ENCODE peak calls at places on chromosomes 1 and 21, in eight cellular contexts. H is adipocyte; C is HTR-8/SVneo; Q is stimulated activated effector memory CD8-positive, alpha-beta T cell treated with anti-CD3 and anti-CD28 coated beads, Interleukin-12 subunit alpha, Interleukin-12 subunit beta, amount 100 ng/mL, for 72 hours; W is AML-193; Y is GM03348; O is pulmonary artery endothelial cell; S is activated T-helper 1 cell treated with Interleukin-2 at 50 U/mL for 16 hours. L is an unnamed sample.

GRCh38 chr1:179586107-179586823 is 5.4 kb upstream of the TDRD5 start:
- DNase-seq in S (no peak), Q (no peak), C (no peak), Y (peak), W (no peak), H (peak), O (no peak), L (peak)

GRCh38 chr1:24205701-24206464 is 18.8 kb upstream of the IFNLR1 start:
- DNase-seq in O (no peak), Q (no peak), C (no peak), Y (no peak), H (no peak), S (no peak), W (no peak), L (no peak)

GRCh38 chr1:235649722-235650163 is at the start of gene GNG4:
- DNase-seq in S (no peak), Q (no peak), H (peak), Y (no peak), W (no peak), C (peak), O (no peak), L (no peak)

GRCh38 chr1:33334081-33334552 is 13.2 kb upstream of the A3GALT2 start:
- DNase-seq in O (no peak), Q (no peak), Y (peak), H (no peak), W (no peak), C (no peak), S (no peak), L (no peak)

GRCh38 chr1:42186172-42186571 is 21.6 kb upstream of the GUCA2A start:
- DNase-seq in H (peak), S (no peak), Q (no peak), Y (peak), C (no peak), O (peak), W (no peak), L (no peak)

GRCh38 chr1:21341022-21341421 is 50.8 kb upstream of the ECE1 start:
- DNase-seq in Q (no peak), W (no peak), S (no peak), H (no peak), Y (no peak), O (no peak), C (no peak), L (no peak)

GRCh38 chr21:31710586-31710985 is 21.3 kb downstream of the SCAF4 start:
- DNase-seq in Y (peak), H (peak), O (no peak), W (no peak), C (no peak), S (no peak), Q (no peak), L (no peak)

GRCh38 chr1:6127587-6128163 is 52.4 kb downstream of the CHD5 start:
- DNase-seq in S (peak), H (peak), Q (peak), C (no peak), O (peak), W (no peak), Y (peak), L (peak)

GRCh38 chr1:154716012-154716411 is 108.0 kb upstream of the ADAR start:
- DNase-seq in O (no peak), H (no peak), Y (peak), C (no peak), W (peak), S (no peak), Q (no peak), L (no peak)

GRCh38 chr1:45101947-45102346 is 89.9 kb downstream of the UROD start:
- DNase-seq in W (no peak), C (no peak), H (no peak), Q (no peak), O (no peak), Y (no peak), S (no peak), L (no peak)

GRCh38 chr1:22359427-22359826 is 92.2 kb upstream of the ZBTB40 start:
- DNase-seq in C (no peak), S (no peak), H (no peak), Y (no peak), Q (no peak), W (no peak), O (no peak), L (no peak)

GRCh38 chr1:7678491-7679158 is 92.5 kb upstream of the VAMP3 start:
- DNase-seq in Q (no peak), H (no peak), C (no peak), W (no peak), O (no peak), S (no peak), Y (no peak), L (no peak)

GRCh38 chr1:38475624-38476005 is 384.0 kb downstream of the RRAGC start:
- DNase-seq in Q (no peak), S (no peak), H (no peak), W (no peak), O (no peak), Y (no peak), C (no peak), L (peak)

GRCh38 chr1:81125672-81126071 is 675.1 kb upstream of the ADGRL2 start:
- DNase-seq in S (no peak), H (peak), C (no peak), O (no peak), Q (no peak), Y (no peak), W (no peak), L (no peak)

GRCh38 chr1:44894591-44894990 is 51.5 kb upstream of the PTCH2 start:
- DNase-seq in W (no peak), Q (no peak), O (peak), S (no peak), C (no peak), Y (peak), H (peak), L (no peak)

GRCh38 chr21:28280611-28281010 is 712.1 kb downstream of the LTN1 start:
- DNase-seq in Q (no peak), H (no peak), C (no peak), W (no peak), S (no peak), O (no peak), Y (no peak), L (no peak)

GRCh38 chr1:1432951-1433803 is 2.3 kb upstream of the VWA1 start:
- DNase-seq in O (no peak), Y (peak), W (no peak), C (no peak), Q (no peak), H (no peak), S (no peak), L (peak)

GRCh38 chr1:89863165-89863835 is 42.5 kb downstream of the LRRC8D start:
- DNase-seq in S (no peak), W (no peak), O (no peak), Y (no peak), C (no peak), H (peak), Q (no peak), L (no peak)

GRCh38 chr21:44024895-44025353 is 12.8 kb downstream of the TRAPPC10 start:
- DNase-seq in W (peak), S (no peak), O (no peak), H (peak), C (no peak), Y (peak), Q (no peak), L (no peak)

GRCh38 chr1:160708821-160709220 is 2.8 kb downstream of the CD48 start:
- DNase-seq in W (no peak), C (no peak), O (no peak), H (no peak), Y (no peak), S (no peak), Q (no peak), L (no peak)

GRCh38 chr1:91569411-91570104 is 68.9 kb downstream of the CDC7 start:
- DNase-seq in Y (peak), O (no peak), H (peak), Q (no peak), S (no peak), W (no peak), C (peak), L (no peak)

GRCh38 chr1:227891955-227892871 is 55.5 kb downstream of the WNT9A start:
- DNase-seq in C (peak), Y (no peak), W (no peak), H (no peak), Q (peak), S (no peak), O (no peak), L (peak)

GRCh38 chr1:42943166-42943565 is 15.5 kb downstream of the SLC2A1 start:
- DNase-seq in H (no peak), S (no peak), O (no peak), C (no peak), Q (no peak), W (no peak), Y (no peak), L (no peak)

GRCh38 chr1:90881034-90881433 is 140.8 kb downstream of the ZNF644 start:
- DNase-seq in Y (no peak), O (no peak), H (no peak), Q (no peak), C (no peak), S (no peak), W (no peak), L (no peak)

GRCh38 chr1:29624747-29625420 is 388.6 kb downstream of the PTPRU start:
- DNase-seq in C (no peak), H (no peak), Q (no peak), Y (no peak), S (no peak), W (no peak), O (no peak), L (no peak)

GRCh38 chr1:40141878-40142535 is 19.2 kb upstream of the RLF start:
- DNase-seq in Q (no peak), H (peak), W (no peak), C (no peak), O (no peak), S (no peak), Y (peak), L (no peak)

GRCh38 chr1:101027194-101027772 is 1.7 kb upstream of the DPH5 start:
- DNase-seq in Y (no peak), Q (no peak), W (no peak), H (no peak), S (no peak), O (no peak), C (no peak), L (no peak)

L was measured in mesothelial cell of epicardium.